ENCODE peak calls at places on chromosome 16, in six cellular contexts. One of them, this sample, is unnamed.
A peak's percentile ranks its signal among the peaks of the same experiment; 100 is the strongest.

GRCh38 chr16:15996432-15997109 is 47.2 kb downstream of the ABCC1 start:
- DNase-seq in K562: peak; percentile 50
- DNase-seq in hepatocyte: peak; percentile 10
- DNase-seq in psoas muscle: peak; percentile 80
- DNase-seq in GM23338: no peak
- DNase-seq in kidney epithelial cell: peak; percentile 65
- DNase-seq in this sample: peak; percentile 15

GRCh38 chr16:66364117-66364958 is 2.2 kb upstream of the CDH5 start:
- DNase-seq in K562: no peak
- DNase-seq in hepatocyte: no peak
- DNase-seq in psoas muscle: peak; percentile 79
- DNase-seq in GM23338: no peak
- DNase-seq in kidney epithelial cell: no peak
- DNase-seq in this sample: no peak

GRCh38 chr16:88773812-88774291 is 11.2 kb downstream of the PIEZO1 start:
- DNase-seq in K562: peak; percentile 86
- DNase-seq in hepatocyte: peak; percentile 89
- DNase-seq in psoas muscle: peak; percentile 76
- DNase-seq in GM23338: peak; percentile 51
- DNase-seq in kidney epithelial cell: no peak
- DNase-seq in this sample: peak; percentile 64

GRCh38 chr16:14579266-14579665 is 50.8 kb downstream of the PARN start:
- DNase-seq in K562: no peak
- DNase-seq in hepatocyte: no peak
- DNase-seq in psoas muscle: no peak
- DNase-seq in GM23338: no peak
- DNase-seq in kidney epithelial cell: no peak
- DNase-seq in this sample: no peak

GRCh38 chr16:49204191-49204590 is 77.4 kb downstream of the CBLN1 start:
- DNase-seq in K562: no peak
- DNase-seq in hepatocyte: no peak
- DNase-seq in psoas muscle: no peak
- DNase-seq in GM23338: no peak
- DNase-seq in kidney epithelial cell: no peak
- DNase-seq in this sample: no peak

GRCh38 chr16:58365623-58366022 is 26.6 kb upstream of the GINS3 start:
- DNase-seq in K562: no peak
- DNase-seq in hepatocyte: no peak
- DNase-seq in psoas muscle: no peak
- DNase-seq in GM23338: no peak
- DNase-seq in kidney epithelial cell: no peak
- DNase-seq in this sample: no peak

GRCh38 chr16:51888021-51888420 is 658.9 kb downstream of the TOX3 start:
- DNase-seq in K562: no peak
- DNase-seq in hepatocyte: no peak
- DNase-seq in psoas muscle: no peak
- DNase-seq in GM23338: no peak
- DNase-seq in kidney epithelial cell: no peak
- DNase-seq in this sample: no peak

GRCh38 chr16:6545329-6545728 is 787.3 kb upstream of the RBFOX1 start:
- DNase-seq in K562: no peak
- DNase-seq in hepatocyte: no peak
- DNase-seq in psoas muscle: no peak
- DNase-seq in GM23338: no peak
- DNase-seq in kidney epithelial cell: no peak
- DNase-seq in this sample: no peak

GRCh38 chr16:5918553-5919127 is 821.0 kb upstream of the EEF2KMT start:
- DNase-seq in K562: peak; percentile 30
- DNase-seq in hepatocyte: peak; percentile 15
- DNase-seq in psoas muscle: no peak
- DNase-seq in GM23338: peak; percentile 64
- DNase-seq in kidney epithelial cell: no peak
- DNase-seq in this sample: peak; percentile 4

GRCh38 chr16:74249281-74249680 is 47.3 kb upstream of the PSMD7 start:
- DNase-seq in K562: no peak
- DNase-seq in hepatocyte: no peak
- DNase-seq in psoas muscle: no peak
- DNase-seq in GM23338: no peak
- DNase-seq in kidney epithelial cell: no peak
- DNase-seq in this sample: no peak

GRCh38 chr16:17283022-17283421 is 187.7 kb downstream of the XYLT1 start:
- DNase-seq in K562: no peak
- DNase-seq in hepatocyte: no peak
- DNase-seq in psoas muscle: no peak
- DNase-seq in GM23338: no peak
- DNase-seq in kidney epithelial cell: no peak
- DNase-seq in this sample: no peak

GRCh38 chr16:67158637-67159600 is 790 bp downstream of the TRADD start:
- DNase-seq in K562: peak; percentile 56
- DNase-seq in hepatocyte: peak; percentile 56
- DNase-seq in psoas muscle: peak; percentile 73
- DNase-seq in GM23338: peak; percentile 62
- DNase-seq in kidney epithelial cell: no peak
- DNase-seq in this sample: peak; percentile 63

GRCh38 chr16:11560701-11561439 is 25.8 kb downstream of the LITAF start:
- DNase-seq in K562: no peak
- DNase-seq in hepatocyte: peak; percentile 21
- DNase-seq in psoas muscle: peak; percentile 70
- DNase-seq in GM23338: peak; percentile 59
- DNase-seq in kidney epithelial cell: no peak
- DNase-seq in this sample: no peak

GRCh38 chr16:53022374-53022773 is 30.3 kb downstream of the CHD9NB start:
- DNase-seq in K562: peak; percentile 64
- DNase-seq in hepatocyte: peak; percentile 74
- DNase-seq in psoas muscle: no peak
- DNase-seq in GM23338: peak; percentile 87
- DNase-seq in kidney epithelial cell: no peak
- DNase-seq in this sample: peak; percentile 73

GRCh38 chr16:74726736-74727135 is 26.1 kb upstream of the MLKL start:
- DNase-seq in K562: peak; percentile 63
- DNase-seq in hepatocyte: no peak
- DNase-seq in psoas muscle: peak; percentile 7
- DNase-seq in GM23338: peak; percentile 86
- DNase-seq in kidney epithelial cell: no peak
- DNase-seq in this sample: no peak

GRCh38 chr16:25135239-25135878 is 23.8 kb downstream of the LCMT1 start:
- DNase-seq in K562: no peak
- DNase-seq in hepatocyte: no peak
- DNase-seq in psoas muscle: no peak
- DNase-seq in GM23338: no peak
- DNase-seq in kidney epithelial cell: no peak
- DNase-seq in this sample: no peak

GRCh38 chr16:71347146-71347545 is 11.4 kb upstream of the CALB2 start:
- DNase-seq in K562: no peak
- DNase-seq in hepatocyte: no peak
- DNase-seq in psoas muscle: no peak
- DNase-seq in GM23338: no peak
- DNase-seq in kidney epithelial cell: no peak
- DNase-seq in this sample: no peak

GRCh38 chr16:65751622-65752598 is 614.6 kb upstream of the CDH5 start:
- DNase-seq in K562: no peak
- DNase-seq in hepatocyte: no peak
- DNase-seq in psoas muscle: no peak
- DNase-seq in GM23338: no peak
- DNase-seq in kidney epithelial cell: no peak
- DNase-seq in this sample: no peak

GRCh38 chr16:35203636-35204035 is 1744.2 kb downstream of the TP53TG3F start:
- DNase-seq in K562: no peak
- DNase-seq in hepatocyte: no peak
- DNase-seq in psoas muscle: no peak
- DNase-seq in GM23338: no peak
- DNase-seq in kidney epithelial cell: no peak
- DNase-seq in this sample: no peak

GRCh38 chr16:51640196-51640595 is 489.1 kb upstream of the SALL1 start:
- DNase-seq in K562: no peak
- DNase-seq in hepatocyte: no peak
- DNase-seq in psoas muscle: no peak
- DNase-seq in GM23338: peak; percentile 39
- DNase-seq in kidney epithelial cell: no peak
- DNase-seq in this sample: no peak

GRCh38 chr16:84844049-84844350 is 24.2 kb downstream of the CRISPLD2 start:
- DNase-seq in K562: no peak
- DNase-seq in hepatocyte: no peak
- DNase-seq in psoas muscle: peak; percentile 78
- DNase-seq in GM23338: no peak
- DNase-seq in kidney epithelial cell: no peak
- DNase-seq in this sample: no peak

GRCh38 chr16:19555938-19556778 is 655 bp downstream of the VPS35L start:
- DNase-seq in K562: peak; percentile 63
- DNase-seq in hepatocyte: peak; percentile 72
- DNase-seq in psoas muscle: no peak
- DNase-seq in GM23338: peak; percentile 94
- DNase-seq in kidney epithelial cell: no peak
- DNase-seq in this sample: no peak

GRCh38 chr16:66457888-66458287 is 30.8 kb downstream of the BEAN1 start:
- DNase-seq in K562: no peak
- DNase-seq in hepatocyte: no peak
- DNase-seq in psoas muscle: no peak
- DNase-seq in GM23338: peak; percentile 14
- DNase-seq in kidney epithelial cell: peak; percentile 28
- DNase-seq in this sample: no peak

GRCh38 chr16:70706948-70707465 is 21.2 kb upstream of the MTSS2 start:
- DNase-seq in K562: no peak
- DNase-seq in hepatocyte: peak; percentile 71
- DNase-seq in psoas muscle: no peak
- DNase-seq in GM23338: no peak
- DNase-seq in kidney epithelial cell: no peak
- DNase-seq in this sample: no peak

GRCh38 chr16:82344157-82344556 is 174.1 kb upstream of the MPHOSPH6 start:
- DNase-seq in K562: no peak
- DNase-seq in hepatocyte: peak; percentile 28
- DNase-seq in psoas muscle: no peak
- DNase-seq in GM23338: peak; percentile 58
- DNase-seq in kidney epithelial cell: no peak
- DNase-seq in this sample: peak; percentile 35

GRCh38 chr16:79768594-79768993 is 168.1 kb upstream of the MAF start:
- DNase-seq in K562: no peak
- DNase-seq in hepatocyte: no peak
- DNase-seq in psoas muscle: no peak
- DNase-seq in GM23338: no peak
- DNase-seq in kidney epithelial cell: no peak
- DNase-seq in this sample: no peak
- H3K4me3 ChIP-seq in K562: no peak overlapping the region
- H3K4me3 ChIP-seq in hepatocyte: no peak overlapping the region
- H3K4me3 ChIP-seq in psoas muscle: peak overlapping the region; percentile 41
- H3K4me3 ChIP-seq in GM23338: no peak overlapping the region
- H3K4me3 ChIP-seq in kidney epithelial cell: no peak overlapping the region
- H3K4me3 ChIP-seq in this sample: no peak overlapping the region

GRCh38 chr16:821751-822150 is 21.2 kb upstream of the GNG13 start:
- DNase-seq in K562: no peak
- DNase-seq in hepatocyte: no peak
- DNase-seq in psoas muscle: no peak
- DNase-seq in GM23338: no peak
- DNase-seq in kidney epithelial cell: no peak
- DNase-seq in this sample: no peak

GRCh38 chr16:822909-823297 is 22.4 kb upstream of the GNG13 start:
- DNase-seq in K562: no peak
- DNase-seq in hepatocyte: no peak
- DNase-seq in psoas muscle: no peak
- DNase-seq in GM23338: no peak
- DNase-seq in kidney epithelial cell: no peak
- DNase-seq in this sample: no peak

GRCh38 chr16:820730-821129 is 20.2 kb upstream of the GNG13 start:
- DNase-seq in K562: no peak
- DNase-seq in hepatocyte: no peak
- DNase-seq in psoas muscle: no peak
- DNase-seq in GM23338: no peak
- DNase-seq in kidney epithelial cell: no peak
- DNase-seq in this sample: no peak

GRCh38 chr16:824194-824593 is 23.7 kb upstream of the GNG13 start:
- DNase-seq in K562: no peak
- DNase-seq in hepatocyte: no peak
- DNase-seq in psoas muscle: no peak
- DNase-seq in GM23338: no peak
- DNase-seq in kidney epithelial cell: no peak
- DNase-seq in this sample: no peak

GRCh38 chr16:822174-822908 is 21.8 kb upstream of the GNG13 start:
- DNase-seq in K562: no peak
- DNase-seq in hepatocyte: no peak
- DNase-seq in psoas muscle: no peak
- DNase-seq in GM23338: no peak
- DNase-seq in kidney epithelial cell: no peak
- DNase-seq in this sample: no peak
- H3K27me3 ChIP-seq in K562: peaks cover 63% of the 10 kb centered on the region
- H3K27me3 ChIP-seq in hepatocyte: no peaks in the 10 kb centered on the region
- H3K27me3 ChIP-seq in psoas muscle: peaks cover 25% of the 10 kb centered on the region
- H3K27me3 ChIP-seq in GM23338: no peaks in the 10 kb centered on the region
- H3K27me3 ChIP-seq in kidney epithelial cell: peaks cover 25% of the 10 kb centered on the region
- H3K27me3 ChIP-seq in this sample: no peaks in the 10 kb centered on the region

DNA sequence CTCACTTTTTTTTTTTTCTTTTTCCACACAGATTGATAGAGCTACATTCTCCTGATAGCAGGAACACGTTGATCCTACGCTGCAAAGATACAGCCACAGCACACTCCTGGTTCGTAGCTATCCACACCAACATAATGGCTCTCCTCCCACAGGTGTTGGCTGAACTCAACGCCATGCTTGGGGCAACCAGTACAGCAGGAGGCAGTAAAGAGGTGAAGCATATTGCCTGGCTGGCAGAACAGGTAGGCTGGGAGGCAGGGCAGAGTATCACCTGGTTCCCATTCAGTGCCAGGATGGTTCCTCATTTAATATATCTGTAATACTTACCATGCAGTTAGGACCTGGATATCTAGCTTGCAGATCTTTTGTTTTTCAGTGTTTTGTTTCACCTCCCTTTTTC is 51.1 kb upstream of the VPS4A start:
- DNase-seq in K562: no peak
- DNase-seq in hepatocyte: no peak
- DNase-seq in psoas muscle: no peak
- DNase-seq in GM23338: peak; percentile 30
- DNase-seq in kidney epithelial cell: no peak
- DNase-seq in this sample: no peak
- TF ChIP-seq CTCF in K562: peak; percentile 10
- TF ChIP-seq CTCF in hepatocyte: no peak
- TF ChIP-seq CTCF in psoas muscle: no peak
- TF ChIP-seq CTCF in GM23338: peak; percentile 35
- TF ChIP-seq CTCF in kidney epithelial cell: no peak
- TF ChIP-seq CTCF in this sample: no peak

GRCh38 chr16:56183266-56183665 is 8.0 kb upstream of the GNAO1 start:
- DNase-seq in K562: no peak
- DNase-seq in hepatocyte: no peak
- DNase-seq in psoas muscle: no peak
- DNase-seq in GM23338: no peak
- DNase-seq in kidney epithelial cell: no peak
- DNase-seq in this sample: no peak
- H3K4me3 ChIP-seq in K562: no peak overlapping the region
- H3K4me3 ChIP-seq in hepatocyte: no peak overlapping the region
- H3K4me3 ChIP-seq in psoas muscle: no peak overlapping the region
- H3K4me3 ChIP-seq in GM23338: no peak overlapping the region
- H3K4me3 ChIP-seq in kidney epithelial cell: no peak overlapping the region
- H3K4me3 ChIP-seq in this sample: no peak overlapping the region

GRCh38 chr16:8550728-8551387 is 39.5 kb downstream of the TMEM114 start:
- DNase-seq in K562: no peak
- DNase-seq in hepatocyte: no peak
- DNase-seq in psoas muscle: no peak
- DNase-seq in GM23338: no peak
- DNase-seq in kidney epithelial cell: no peak
- DNase-seq in this sample: no peak
- H3K27me3 ChIP-seq in K562: peaks cover 20% of the 10 kb centered on the region
- H3K27me3 ChIP-seq in hepatocyte: no peaks in the 10 kb centered on the region
- H3K27me3 ChIP-seq in psoas muscle: no peaks in the 10 kb centered on the region
- H3K27me3 ChIP-seq in GM23338: no peaks in the 10 kb centered on the region
- H3K27me3 ChIP-seq in kidney epithelial cell: peaks cover 3% of the 10 kb centered on the region
- H3K27me3 ChIP-seq in this sample: no peaks in the 10 kb centered on the region

This sample was measured in Caco-2.